ENCODE peak calls at places on chromosomes 5 and 9, in ten cellular contexts. I, E, A, O, N, V, R, M, G and J are unnamed samples. For H3K4me1, the result is how much of the 10 kb centered on the place peaks cover.

GRCh38 chr9:81380960-81381359 is 308.4 kb downstream of the TLE1 start:
- DNase-seq in O (no peak), E (no peak), M (no peak), N (no peak), G (no peak), V (no peak), A (no peak), R (no peak), I (no peak), J (no peak)

GRCh38 chr9:77293949-77294348 is 116.6 kb downstream of the VPS13A start:
- DNase-seq in A (no peak), E (no peak), V (no peak), G (no peak), O (no peak), I (no peak), M (no peak), N (no peak), R (no peak), J (no peak)

GRCh38 chr5:33588654-33589372 is 148.0 kb downstream of the TARS1 start:
- DNase-seq in O (peak), A (peak), R (no peak), V (no peak), M (peak), I (peak), G (no peak), N (no peak), E (peak), J (no peak)

GRCh38 chr5:122736086-122736485 is 38.8 kb upstream of the SNX2 start:
- DNase-seq in I (no peak), O (no peak), M (no peak), G (no peak), A (no peak), N (no peak), R (no peak), V (no peak), E (no peak), J (no peak)

GRCh38 chr9:4435197-4435596 is 55.1 kb upstream of the SLC1A1 start:
- DNase-seq in M (no peak), N (no peak), G (no peak), I (no peak), R (no peak), V (peak), O (no peak), A (no peak), E (peak), J (no peak)

GRCh38 chr9:61669352-61669751 is 479.5 kb downstream of the SPATA31A7 start:
- DNase-seq in O (no peak), A (no peak), V (no peak), M (no peak), E (no peak), R (no peak), G (no peak), I (no peak), N (no peak), J (peak)

GRCh38 chr9:111959468-111959941 is 62.9 kb downstream of the UGCG start:
- DNase-seq in O (peak), R (peak), V (peak), N (no peak), I (no peak), M (no peak), G (no peak), E (peak), A (no peak), J (peak)

GRCh38 chr5:137203011-137203632 is 296.0 kb downstream of the SPOCK1 start:
- DNase-seq in R (no peak), V (no peak), G (no peak), A (no peak), E (no peak), I (no peak), M (no peak), N (no peak), O (no peak), J (no peak)

GRCh38 chr9:26145938-26146337 is 467.7 kb upstream of the TUSC1 start:
- DNase-seq in G (no peak), E (no peak), O (no peak), A (no peak), V (no peak), I (no peak), N (no peak), M (no peak), R (no peak), J (no peak)

GRCh38 chr5:95808686-95809413 is 13.7 kb downstream of the GLRX start:
- DNase-seq in M (peak), A (no peak), V (no peak), I (peak), N (peak), E (peak), G (peak), R (peak), O (peak), J (no peak)

GRCh38 chr5:35202319-35203111 is 27.8 kb downstream of the PRLR start:
- DNase-seq in O (peak), M (no peak), E (peak), A (peak), N (no peak), R (peak), I (peak), V (peak), G (peak), J (peak)

GRCh38 chr5:179776413-179776938 is 17.3 kb upstream of the LTC4S start:
- DNase-seq in G (no peak), V (no peak), E (no peak), M (peak), O (no peak), A (no peak), N (no peak), I (no peak), R (no peak), J (no peak)

GRCh38 chr5:115713408-115713807 is 87.6 kb upstream of the TMED7 start:
- DNase-seq in G (no peak), I (no peak), E (no peak), A (no peak), M (no peak), V (no peak), R (no peak), N (no peak), O (no peak), J (no peak)

GRCh38 chr5:90655423-90655822 is 96.8 kb downstream of the ADGRV1 start:
- DNase-seq in M (no peak), I (no peak), G (no peak), E (no peak), A (no peak), O (no peak), R (no peak), V (no peak), N (no peak), J (no peak)

GRCh38 chr5:148856009-148856367 is 29.6 kb downstream of the ADRB2 start:
- DNase-seq in E (no peak), V (no peak), A (no peak), G (no peak), I (no peak), O (no peak), M (no peak), N (no peak), R (no peak), J (no peak)

GRCh38 chr9:108040783-108041182 is 551.2 kb upstream of the KLF4 start:
- DNase-seq in R (no peak), A (no peak), E (peak), I (no peak), N (no peak), G (no peak), O (no peak), M (no peak), V (peak), J (no peak)

GRCh38 chr5:73617510-73618279 is 8.3 kb upstream of the ARHGEF28 start:
- DNase-seq in R (no peak), O (no peak), A (no peak), I (no peak), M (no peak), V (peak), G (no peak), N (no peak), E (peak), J (no peak)

GRCh38 chr5:2895876-2896275 is 144.4 kb upstream of the IRX2 start:
- DNase-seq in V (no peak), N (no peak), G (no peak), O (no peak), A (no peak), M (no peak), I (no peak), E (no peak), R (no peak), J (no peak)

GRCh38 chr5:9140202-9140601 is 405.7 kb downstream of the SEMA5A start:
- DNase-seq in E (no peak), I (no peak), N (no peak), A (no peak), V (no peak), R (no peak), O (no peak), G (no peak), M (no peak), J (no peak)

GRCh38 chr5:43063731-43064171 is 23.6 kb upstream of the ANXA2R start:
- DNase-seq in O (no peak), G (no peak), N (no peak), A (no peak), M (no peak), E (peak), I (no peak), V (no peak), R (peak), J (peak)

GRCh38 chr5:88883566-88884434 is 816 bp upstream of the MEF2C start:
- DNase-seq in A (no peak), G (peak), V (peak), R (peak), N (no peak), O (peak), E (peak), I (peak), M (peak), J (peak)

GRCh38 chr9:15182755-15183154 is 124.3 kb downstream of the TTC39B start:
- DNase-seq in R (no peak), M (no peak), A (no peak), E (no peak), I (no peak), O (no peak), V (no peak), N (no peak), G (no peak), J (no peak)

GRCh38 chr5:160534125-160534524 is 112.5 kb downstream of the PTTG1 start:
- DNase-seq in R (no peak), M (no peak), I (no peak), O (no peak), N (no peak), V (no peak), A (no peak), G (no peak), E (no peak), J (no peak)

GRCh38 chr5:177350776-177351391 is 584 bp downstream of the LMAN2 start:
- DNase-seq in M (no peak), V (no peak), R (peak), O (no peak), G (no peak), I (no peak), E (no peak), A (no peak), N (no peak), J (no peak)

GRCh38 chr9:131578778-131579504 is 33.6 kb downstream of the PRRT1B start:
- DNase-seq in G (no peak), O (no peak), V (no peak), R (peak), E (no peak), A (no peak), M (no peak), N (peak), I (peak), J (no peak)

GRCh38 chr5:21031001-21031400 is 1043.0 kb upstream of the CDH18 start:
- DNase-seq in V (no peak), N (no peak), O (no peak), I (no peak), R (no peak), M (no peak), A (no peak), G (no peak), E (no peak), J (no peak)

GRCh38 chr5:173823721-173824567 is 64.2 kb upstream of the CPEB4 start:
- DNase-seq in V (peak), I (no peak), R (no peak), E (peak), A (no peak), G (peak), N (no peak), O (no peak), M (no peak), J (peak)

GRCh38 chr9:92656537-92656925 is 13.4 kb downstream of the IPPK start:
- DNase-seq in M (no peak), I (no peak), E (no peak), G (no peak), A (no peak), R (peak), O (no peak), N (no peak), V (no peak), J (no peak)

GRCh38 chr9:29437515-29437914 is 1864.2 kb upstream of the C9orf72 start:
- DNase-seq in V (no peak), N (no peak), G (no peak), E (no peak), O (no peak), R (no peak), I (no peak), A (no peak), M (no peak), J (no peak)

GRCh38 chr5:34516686-34517085 is 139.4 kb upstream of the RAI14 start:
- DNase-seq in I (no peak), M (no peak), E (no peak), O (no peak), R (no peak), V (no peak), A (no peak), N (no peak), G (no peak), J (no peak)

GRCh38 chr5:149773245-149774095 is 43.4 kb downstream of the PPARGC1B start:
- DNase-seq in E (no peak), V (no peak), I (no peak), G (no peak), N (no peak), O (no peak), A (no peak), R (no peak), M (no peak), J (no peak)

GRCh38 chr9:14153310-14153720 is 160.6 kb downstream of the NFIB start:
- DNase-seq in R (no peak), N (no peak), A (no peak), O (no peak), M (no peak), E (no peak), I (no peak), V (no peak), G (no peak), J (no peak)

GRCh38 chr5:120604898-120605297 is 140.8 kb downstream of the PRR16 start:
- DNase-seq in I (no peak), N (no peak), V (peak), E (no peak), G (no peak), A (no peak), M (no peak), O (no peak), R (no peak), J (peak)

GRCh38 chr9:132268725-132269352 is 85.9 kb downstream of the SETX start:
- DNase-seq in M (no peak), G (peak), N (peak), O (peak), V (no peak), A (peak), I (peak), E (peak), R (peak), J (no peak)

GRCh38 chr5:15932066-15932465 is 247.5 kb downstream of the MARCHF11 start:
- DNase-seq in N (no peak), M (no peak), G (no peak), I (no peak), R (no peak), O (no peak), A (no peak), E (no peak), V (peak), J (no peak)
- H3K4me1 ChIP-seq in N (under half), M (under half), G (under half), I (under half), R (under half), O (under half), A (under half), E (under half), V (under half), J (under half)

DNA sequence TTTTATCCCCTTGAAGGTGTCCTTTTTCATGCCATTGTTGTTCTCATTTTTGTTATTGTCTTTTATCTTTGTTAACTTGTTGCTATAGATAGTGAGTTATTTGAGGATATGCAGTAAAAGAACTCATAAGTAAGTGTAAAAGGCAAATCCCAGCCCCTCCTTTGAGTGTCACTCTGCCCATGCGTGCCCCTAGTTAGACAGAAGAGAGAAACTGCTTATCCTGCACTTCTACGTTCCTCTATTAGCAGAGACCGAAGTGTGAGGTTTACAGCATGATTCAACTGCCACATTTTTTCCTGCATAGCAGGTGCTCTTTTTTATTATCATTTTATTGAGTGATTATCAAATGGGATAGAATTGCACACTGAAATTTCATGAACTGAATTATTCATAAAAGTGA is 12.0 kb upstream of the DNAH5 start:
- DNase-seq in R (no peak), A (no peak), N (no peak), E (no peak), O (no peak), V (no peak), M (no peak), G (no peak), I (no peak), J (no peak)
- H3K27ac ChIP-seq in R (no peak), A (no peak), N (no peak), E (no peak), O (no peak), V (no peak), M (no peak), G (no peak), I (no peak), J (no peak)

GRCh38 chr5:18744441-18744840 is 1110.2 kb downstream of the TAF11L14 start:
- DNase-seq in E (no peak), O (no peak), V (no peak), M (no peak), I (no peak), A (no peak), G (no peak), N (no peak), R (no peak), J (no peak)
- H3K4me1 ChIP-seq in E (under half), O (under half), V (under half), M (under half), I (under half), A (under half), G (under half), N (under half), R (under half), J (under half)

GRCh38 chr5:27474054-27474323 is 435.6 kb upstream of the CDH9 start:
- DNase-seq in M (no peak), E (no peak), N (no peak), R (no peak), O (no peak), V (no peak), G (no peak), I (no peak), A (no peak), J (no peak)

GRCh38 chr5:27476356-27476988 is 438.1 kb upstream of the CDH9 start:
- DNase-seq in R (no peak), M (no peak), N (no peak), G (no peak), E (no peak), A (no peak), V (no peak), I (no peak), O (no peak), J (no peak)

GRCh38 chr5:27474395-27474794 is 436.0 kb upstream of the CDH9 start:
- DNase-seq in G (no peak), N (no peak), A (no peak), V (no peak), M (no peak), O (no peak), R (no peak), I (no peak), E (no peak), J (no peak)

GRCh38 chr5:27473300-27474053 is 435.1 kb upstream of the CDH9 start:
- DNase-seq in A (no peak), V (no peak), E (no peak), I (no peak), M (no peak), O (peak), R (no peak), N (no peak), G (no peak), J (no peak)

DNA sequence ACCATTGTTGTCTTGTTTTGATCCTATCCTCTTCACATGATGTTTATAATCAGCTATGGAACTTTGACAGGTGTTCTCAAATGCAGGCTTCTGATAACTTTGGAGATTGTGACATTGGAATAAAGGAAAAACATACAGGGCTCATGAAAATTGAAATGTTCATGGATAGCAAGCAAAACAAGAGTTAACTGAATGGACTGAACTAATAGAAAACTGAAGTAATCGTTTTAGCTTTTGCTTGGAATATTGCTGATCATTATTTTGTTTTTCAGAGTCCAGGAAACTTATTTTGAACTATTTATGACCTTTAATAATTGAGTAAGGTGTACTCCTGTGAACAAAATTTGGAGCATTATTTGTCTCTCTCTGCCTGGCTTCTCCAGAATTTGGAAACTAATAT is 436.7 kb upstream of the CDH9 start:
- DNase-seq in O (no peak), V (no peak), G (no peak), A (no peak), E (no peak), M (no peak), N (no peak), R (no peak), I (no peak), J (no peak)
- H3K27ac ChIP-seq in O (no peak), V (no peak), G (no peak), A (no peak), E (no peak), M (no peak), N (no peak), R (no peak), I (no peak), J (no peak)